ENCODE peak calls at places on chromosome 11, in four cellular contexts. M, N, J and O are unnamed samples.

GRCh38 chr11:1766719-1767398 is 3.1 kb upstream of the CTSD start:
- DNase-seq in J (no peak), M (no peak), N (no peak), O (no peak)

GRCh38 chr11:31822604-31823371 is 11.7 kb upstream of the PAX6 start:
- DNase-seq in J (no peak), M (no peak), N (no peak), O (no peak)

GRCh38 chr11:73321342-73322110 is 13.4 kb downstream of the ARHGEF17 start:
- DNase-seq in J (peak), N (no peak), M (peak), O (no peak)

GRCh38 chr11:19711911-19712280 is 741 bp upstream of the NAV2 start:
- DNase-seq in J (no peak), N (no peak), M (peak), O (no peak)

GRCh38 chr11:6568191-6568918 is 35.1 kb downstream of the RRP8 start:
- DNase-seq in J (peak), M (peak), N (peak), O (no peak)

GRCh38 chr11:103968685-103969084 is 67.8 kb upstream of the DDI1 start:
- DNase-seq in M (no peak), J (no peak), N (no peak), O (no peak)

GRCh38 chr11:35265755-35266454 is 126.9 kb downstream of the CD44 start:
- DNase-seq in N (no peak), M (no peak), J (no peak), O (no peak)

GRCh38 chr11:115672412-115672811 is 168.2 kb upstream of the CADM1 start:
- DNase-seq in J (no peak), N (no peak), M (no peak), O (no peak)

GRCh38 chr11:9847636-9848035 is 183.8 kb downstream of the SWAP70 start:
- DNase-seq in J (no peak), M (peak), N (no peak), O (no peak)

GRCh38 chr11:72225411-72225951 is 914 bp downstream of the INPPL1 start:
- DNase-seq in N (no peak), J (no peak), M (peak), O (no peak)

GRCh38 chr11:76782526-76783293 is 446 bp upstream of the TSKU start:
- DNase-seq in M (peak), J (peak), N (peak), O (peak)

GRCh38 chr11:117045196-117045595 is 53.0 kb downstream of the SIK3 start:
- DNase-seq in M (peak), N (peak), J (no peak), O (peak)

GRCh38 chr11:107916671-107917241 is 11.5 kb upstream of the RAB39A start:
- DNase-seq in J (peak), N (no peak), M (no peak), O (no peak)

GRCh38 chr11:109606256-109606655 is 184.3 kb downstream of the C11orf87 start:
- DNase-seq in M (no peak), J (no peak), N (no peak), O (peak)

GRCh38 chr11:3381794-3382193 is 2.8 kb upstream of the ZNF195 start:
- DNase-seq in J (no peak), N (no peak), M (no peak), O (no peak)

GRCh38 chr11:123302751-123303195 is 107.7 kb upstream of the CLMP start:
- DNase-seq in M (peak), J (no peak), N (no peak), O (peak)

GRCh38 chr11:106400949-106401545 is 323.6 kb downstream of the AASDHPPT start:
- DNase-seq in M (peak), N (no peak), J (no peak), O (no peak)